ENCODE peak calls at places on chromosomes 16 and 17, in nine cellular contexts. One of them, this sample, is unnamed. For H3K4me1, the result is how much of the 10 kb centered on the place peaks cover.

GRCh38 chr17:39281806-39282205 is 56.1 kb upstream of the STAC2 start:
- DNase-seq in heart left ventricle: no peak
- DNase-seq in transverse colon: no peak
- DNase-seq in naive thymus-derived CD4-positive, alpha-beta T cell: no peak
- DNase-seq in colonic mucosa: no peak
- DNase-seq in CD4-positive, alpha-beta memory T cell: no peak
- DNase-seq in stomach: no peak
- DNase-seq in ascending aorta: no peak
- DNase-seq in A549: no peak
- DNase-seq in this sample: no peak

GRCh38 chr17:55304171-55304859 is 39.6 kb downstream of the HLF start:
- DNase-seq in colonic mucosa: no peak
- DNase-seq in CD4-positive, alpha-beta memory T cell: no peak
- DNase-seq in transverse colon: no peak
- DNase-seq in heart left ventricle: no peak
- DNase-seq in A549: no peak
- DNase-seq in stomach: no peak
- DNase-seq in naive thymus-derived CD4-positive, alpha-beta T cell: no peak
- DNase-seq in ascending aorta: no peak
- DNase-seq in this sample: no peak

GRCh38 chr17:38815576-38816193 is 9.4 kb downstream of the CWC25 start:
- DNase-seq in colonic mucosa: no peak
- DNase-seq in stomach: no peak
- DNase-seq in heart left ventricle: no peak
- DNase-seq in transverse colon: no peak
- DNase-seq in A549: peak
- DNase-seq in CD4-positive, alpha-beta memory T cell: peak
- DNase-seq in ascending aorta: no peak
- DNase-seq in naive thymus-derived CD4-positive, alpha-beta T cell: no peak
- DNase-seq in this sample: no peak

GRCh38 chr16:84138824-84139627 is 6.0 kb downstream of the HSDL1 start:
- DNase-seq in transverse colon: no peak
- DNase-seq in A549: no peak
- DNase-seq in heart left ventricle: peak
- DNase-seq in CD4-positive, alpha-beta memory T cell: no peak
- DNase-seq in ascending aorta: no peak
- DNase-seq in naive thymus-derived CD4-positive, alpha-beta T cell: no peak
- DNase-seq in colonic mucosa: no peak
- DNase-seq in stomach: peak
- DNase-seq in this sample: peak

GRCh38 chr17:2059125-2059836 is 4.4 kb downstream of the HIC1 start:
- DNase-seq in CD4-positive, alpha-beta memory T cell: no peak
- DNase-seq in naive thymus-derived CD4-positive, alpha-beta T cell: no peak
- DNase-seq in transverse colon: no peak
- DNase-seq in ascending aorta: no peak
- DNase-seq in colonic mucosa: no peak
- DNase-seq in heart left ventricle: peak
- DNase-seq in stomach: no peak
- DNase-seq in A549: no peak
- DNase-seq in this sample: no peak

GRCh38 chr16:85675528-85675927 is 13.2 kb downstream of the GINS2 start:
- DNase-seq in heart left ventricle: no peak
- DNase-seq in naive thymus-derived CD4-positive, alpha-beta T cell: no peak
- DNase-seq in transverse colon: no peak
- DNase-seq in A549: peak
- DNase-seq in CD4-positive, alpha-beta memory T cell: no peak
- DNase-seq in colonic mucosa: no peak
- DNase-seq in stomach: no peak
- DNase-seq in ascending aorta: no peak
- DNase-seq in this sample: peak

GRCh38 chr16:89395150-89396142 is 94.9 kb downstream of the ANKRD11 start:
- DNase-seq in CD4-positive, alpha-beta memory T cell: no peak
- DNase-seq in stomach: peak
- DNase-seq in heart left ventricle: peak
- DNase-seq in colonic mucosa: peak
- DNase-seq in ascending aorta: peak
- DNase-seq in naive thymus-derived CD4-positive, alpha-beta T cell: no peak
- DNase-seq in transverse colon: peak
- DNase-seq in A549: peak
- DNase-seq in this sample: no peak

GRCh38 chr16:31458073-31458834 is 1.0 kb upstream of the ARMC5 start:
- DNase-seq in heart left ventricle: no peak
- DNase-seq in transverse colon: peak
- DNase-seq in colonic mucosa: peak
- DNase-seq in stomach: peak
- DNase-seq in A549: peak
- DNase-seq in naive thymus-derived CD4-positive, alpha-beta T cell: peak
- DNase-seq in ascending aorta: no peak
- DNase-seq in CD4-positive, alpha-beta memory T cell: peak
- DNase-seq in this sample: no peak

GRCh38 chr17:53499277-53499676 is 323.4 kb upstream of the KIF2B start:
- DNase-seq in heart left ventricle: no peak
- DNase-seq in stomach: no peak
- DNase-seq in ascending aorta: no peak
- DNase-seq in transverse colon: no peak
- DNase-seq in A549: no peak
- DNase-seq in CD4-positive, alpha-beta memory T cell: no peak
- DNase-seq in colonic mucosa: no peak
- DNase-seq in naive thymus-derived CD4-positive, alpha-beta T cell: no peak
- DNase-seq in this sample: no peak

GRCh38 chr17:20072692-20072992 is 63.5 kb downstream of the SPECC1 start:
- DNase-seq in ascending aorta: no peak
- DNase-seq in stomach: no peak
- DNase-seq in CD4-positive, alpha-beta memory T cell: no peak
- DNase-seq in A549: no peak
- DNase-seq in transverse colon: no peak
- DNase-seq in colonic mucosa: no peak
- DNase-seq in heart left ventricle: no peak
- DNase-seq in naive thymus-derived CD4-positive, alpha-beta T cell: no peak
- DNase-seq in this sample: no peak
- H3K4me1 ChIP-seq in ascending aorta: under half
- H3K4me1 ChIP-seq in stomach: under half
- H3K4me1 ChIP-seq in CD4-positive, alpha-beta memory T cell: under half
- H3K4me1 ChIP-seq in A549: under half
- H3K4me1 ChIP-seq in transverse colon: under half
- H3K4me1 ChIP-seq in colonic mucosa: under half
- H3K4me1 ChIP-seq in heart left ventricle: under half
- H3K4me1 ChIP-seq in naive thymus-derived CD4-positive, alpha-beta T cell: under half
- H3K4me1 ChIP-seq in this sample: under half

DNA sequence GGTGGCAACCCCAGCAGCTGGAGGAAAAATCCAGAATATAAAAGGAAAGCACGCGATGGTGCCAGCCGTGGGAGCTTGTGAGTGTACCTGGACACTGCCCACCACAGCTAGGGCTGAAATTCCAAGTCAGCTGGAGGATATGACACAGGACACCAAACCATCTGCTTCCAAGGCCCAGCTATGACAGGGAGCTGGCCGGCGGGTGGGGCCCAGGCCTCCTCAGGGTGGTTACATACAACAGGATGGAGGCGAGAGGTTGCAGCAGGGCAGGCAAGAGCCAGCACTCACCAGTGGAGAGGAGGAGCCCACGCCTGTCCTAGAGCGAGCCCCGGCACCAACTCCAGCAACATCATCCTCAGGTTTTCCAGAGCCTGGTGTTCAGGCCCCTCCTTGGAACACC is 163.2 kb upstream of the RPL38 start:
- DNase-seq in heart left ventricle: no peak
- DNase-seq in CD4-positive, alpha-beta memory T cell: no peak
- DNase-seq in ascending aorta: no peak
- DNase-seq in transverse colon: no peak
- DNase-seq in naive thymus-derived CD4-positive, alpha-beta T cell: no peak
- DNase-seq in A549: no peak
- DNase-seq in stomach: no peak
- DNase-seq in colonic mucosa: no peak
- DNase-seq in this sample: no peak
- H3K27ac ChIP-seq in heart left ventricle: no peak
- H3K27ac ChIP-seq in CD4-positive, alpha-beta memory T cell: no peak
- H3K27ac ChIP-seq in ascending aorta: no peak
- H3K27ac ChIP-seq in transverse colon: no peak
- H3K27ac ChIP-seq in naive thymus-derived CD4-positive, alpha-beta T cell: no peak
- H3K27ac ChIP-seq in A549: no peak
- H3K27ac ChIP-seq in stomach: no peak
- H3K27ac ChIP-seq in colonic mucosa: no peak
- H3K27ac ChIP-seq in this sample: no peak

GRCh38 chr16:61544165-61544564 is 492.1 kb downstream of the CDH8 start:
- DNase-seq in heart left ventricle: no peak
- DNase-seq in ascending aorta: no peak
- DNase-seq in A549: no peak
- DNase-seq in colonic mucosa: no peak
- DNase-seq in naive thymus-derived CD4-positive, alpha-beta T cell: no peak
- DNase-seq in stomach: no peak
- DNase-seq in transverse colon: no peak
- DNase-seq in CD4-positive, alpha-beta memory T cell: no peak
- DNase-seq in this sample: no peak
- H3K4me1 ChIP-seq in heart left ventricle: under half
- H3K4me1 ChIP-seq in ascending aorta: under half
- H3K4me1 ChIP-seq in A549: under half
- H3K4me1 ChIP-seq in colonic mucosa: under half
- H3K4me1 ChIP-seq in naive thymus-derived CD4-positive, alpha-beta T cell: under half
- H3K4me1 ChIP-seq in stomach: under half
- H3K4me1 ChIP-seq in transverse colon: under half
- H3K4me1 ChIP-seq in CD4-positive, alpha-beta memory T cell: under half
- H3K4me1 ChIP-seq in this sample: under half

GRCh38 chr17:58365980-58366595 is 14.1 kb upstream of the SUPT4H1 start:
- DNase-seq in CD4-positive, alpha-beta memory T cell: no peak
- DNase-seq in heart left ventricle: no peak
- DNase-seq in stomach: no peak
- DNase-seq in ascending aorta: no peak
- DNase-seq in naive thymus-derived CD4-positive, alpha-beta T cell: no peak
- DNase-seq in transverse colon: no peak
- DNase-seq in A549: no peak
- DNase-seq in colonic mucosa: no peak
- DNase-seq in this sample: no peak
- H3K27ac ChIP-seq in CD4-positive, alpha-beta memory T cell: no peak
- H3K27ac ChIP-seq in heart left ventricle: no peak
- H3K27ac ChIP-seq in stomach: no peak
- H3K27ac ChIP-seq in ascending aorta: no peak
- H3K27ac ChIP-seq in naive thymus-derived CD4-positive, alpha-beta T cell: no peak
- H3K27ac ChIP-seq in transverse colon: peak
- H3K27ac ChIP-seq in A549: no peak
- H3K27ac ChIP-seq in colonic mucosa: peak
- H3K27ac ChIP-seq in this sample: no peak

GRCh38 chr16:68257251-68257905 is 6.9 kb upstream of the SLC7A6 start:
- DNase-seq in heart left ventricle: no peak
- DNase-seq in transverse colon: peak
- DNase-seq in ascending aorta: no peak
- DNase-seq in colonic mucosa: peak
- DNase-seq in CD4-positive, alpha-beta memory T cell: no peak
- DNase-seq in naive thymus-derived CD4-positive, alpha-beta T cell: peak
- DNase-seq in A549: no peak
- DNase-seq in stomach: no peak
- DNase-seq in this sample: no peak

GRCh38 chr16:68259421-68259820 is 4.9 kb upstream of the SLC7A6 start:
- DNase-seq in ascending aorta: no peak
- DNase-seq in heart left ventricle: peak
- DNase-seq in stomach: no peak
- DNase-seq in A549: no peak
- DNase-seq in naive thymus-derived CD4-positive, alpha-beta T cell: no peak
- DNase-seq in transverse colon: no peak
- DNase-seq in CD4-positive, alpha-beta memory T cell: no peak
- DNase-seq in colonic mucosa: no peak
- DNase-seq in this sample: no peak

GRCh38 chr16:68255712-68256111 is 8.6 kb upstream of the SLC7A6 start:
- DNase-seq in stomach: no peak
- DNase-seq in transverse colon: no peak
- DNase-seq in A549: no peak
- DNase-seq in naive thymus-derived CD4-positive, alpha-beta T cell: no peak
- DNase-seq in CD4-positive, alpha-beta memory T cell: no peak
- DNase-seq in colonic mucosa: no peak
- DNase-seq in heart left ventricle: no peak
- DNase-seq in ascending aorta: no peak
- DNase-seq in this sample: no peak

GRCh38 chr16:68259007-68259406 is 5.3 kb upstream of the SLC7A6 start:
- DNase-seq in CD4-positive, alpha-beta memory T cell: no peak
- DNase-seq in transverse colon: no peak
- DNase-seq in colonic mucosa: no peak
- DNase-seq in naive thymus-derived CD4-positive, alpha-beta T cell: no peak
- DNase-seq in A549: no peak
- DNase-seq in ascending aorta: no peak
- DNase-seq in heart left ventricle: no peak
- DNase-seq in stomach: no peak
- DNase-seq in this sample: no peak

GRCh38 chr16:68257906-68258800 is 6.2 kb upstream of the SLC7A6 start:
- DNase-seq in ascending aorta: peak
- DNase-seq in naive thymus-derived CD4-positive, alpha-beta T cell: no peak
- DNase-seq in stomach: no peak
- DNase-seq in heart left ventricle: no peak
- DNase-seq in transverse colon: peak
- DNase-seq in A549: no peak
- DNase-seq in CD4-positive, alpha-beta memory T cell: no peak
- DNase-seq in colonic mucosa: peak
- DNase-seq in this sample: no peak
- H3K4me1 ChIP-seq in ascending aorta: under half
- H3K4me1 ChIP-seq in naive thymus-derived CD4-positive, alpha-beta T cell: under half
- H3K4me1 ChIP-seq in stomach: under half
- H3K4me1 ChIP-seq in heart left ventricle: half or more
- H3K4me1 ChIP-seq in transverse colon: under half
- H3K4me1 ChIP-seq in A549: under half
- H3K4me1 ChIP-seq in CD4-positive, alpha-beta memory T cell: under half
- H3K4me1 ChIP-seq in colonic mucosa: under half
- H3K4me1 ChIP-seq in this sample: under half

This sample was measured in Karpas-422.